ENCODE peak calls at places on chromosomes 7 and 10, in five cellular contexts. One of them, this sample, is unnamed. For H3K4me1, the result is how much of the 10 kb centered on the place peaks cover.

GRCh38 chr7:99143853-99144672 is at the start of gene SMURF1:
- DNase-seq in hepatocyte: peak
- DNase-seq in cardiac muscle cell: peak
- DNase-seq in K562: peak
- DNase-seq in OCI-LY7: peak
- DNase-seq in this sample: peak

GRCh38 chr7:151719031-151719894 is 157.7 kb downstream of the PRKAG2 start:
- DNase-seq in hepatocyte: no peak
- DNase-seq in cardiac muscle cell: no peak
- DNase-seq in K562: no peak
- DNase-seq in OCI-LY7: no peak
- DNase-seq in this sample: no peak

GRCh38 chr10:121266370-121266769 is 331.9 kb downstream of the FGFR2 start:
- DNase-seq in hepatocyte: no peak
- DNase-seq in cardiac muscle cell: no peak
- DNase-seq in K562: no peak
- DNase-seq in OCI-LY7: no peak
- DNase-seq in this sample: no peak

GRCh38 chr7:74056096-74056915 is 27.3 kb upstream of the LIMK1 start:
- DNase-seq in hepatocyte: no peak
- DNase-seq in cardiac muscle cell: no peak
- DNase-seq in K562: no peak
- DNase-seq in OCI-LY7: no peak
- DNase-seq in this sample: no peak

GRCh38 chr7:47893238-47893637 is 55.0 kb downstream of the PKD1L1 start:
- DNase-seq in hepatocyte: no peak
- DNase-seq in cardiac muscle cell: no peak
- DNase-seq in K562: peak
- DNase-seq in OCI-LY7: peak
- DNase-seq in this sample: no peak

GRCh38 chr7:2231992-2232765 is 566 bp downstream of the MAD1L1 start:
- DNase-seq in hepatocyte: peak
- DNase-seq in cardiac muscle cell: no peak
- DNase-seq in K562: peak
- DNase-seq in OCI-LY7: peak
- DNase-seq in this sample: peak

GRCh38 chr7:73668103-73668937 is 689 bp downstream of the VPS37D start:
- DNase-seq in hepatocyte: peak
- DNase-seq in cardiac muscle cell: peak
- DNase-seq in K562: no peak
- DNase-seq in OCI-LY7: peak
- DNase-seq in this sample: no peak

GRCh38 chr10:124561206-124561605 is 99.6 kb downstream of the LHPP start:
- DNase-seq in hepatocyte: no peak
- DNase-seq in cardiac muscle cell: no peak
- DNase-seq in K562: no peak
- DNase-seq in OCI-LY7: no peak
- DNase-seq in this sample: no peak

GRCh38 chr10:128115356-128115755 is 10.9 kb downstream of the MKI67 start:
- DNase-seq in hepatocyte: no peak
- DNase-seq in cardiac muscle cell: no peak
- DNase-seq in K562: no peak
- DNase-seq in OCI-LY7: no peak
- DNase-seq in this sample: no peak

GRCh38 chr10:110373059-110373458 is 68.3 kb upstream of the SMNDC1 start:
- DNase-seq in hepatocyte: no peak
- DNase-seq in cardiac muscle cell: no peak
- DNase-seq in K562: no peak
- DNase-seq in OCI-LY7: no peak
- DNase-seq in this sample: no peak

GRCh38 chr7:47638679-47639306 is 56.9 kb upstream of the TNS3 start:
- DNase-seq in hepatocyte: peak
- DNase-seq in cardiac muscle cell: peak
- DNase-seq in K562: no peak
- DNase-seq in OCI-LY7: no peak
- DNase-seq in this sample: no peak

GRCh38 chr10:9311702-9312499 is 1257.4 kb downstream of the GATA3 start:
- DNase-seq in hepatocyte: no peak
- DNase-seq in cardiac muscle cell: no peak
- DNase-seq in K562: no peak
- DNase-seq in OCI-LY7: no peak
- DNase-seq in this sample: no peak

DNA sequence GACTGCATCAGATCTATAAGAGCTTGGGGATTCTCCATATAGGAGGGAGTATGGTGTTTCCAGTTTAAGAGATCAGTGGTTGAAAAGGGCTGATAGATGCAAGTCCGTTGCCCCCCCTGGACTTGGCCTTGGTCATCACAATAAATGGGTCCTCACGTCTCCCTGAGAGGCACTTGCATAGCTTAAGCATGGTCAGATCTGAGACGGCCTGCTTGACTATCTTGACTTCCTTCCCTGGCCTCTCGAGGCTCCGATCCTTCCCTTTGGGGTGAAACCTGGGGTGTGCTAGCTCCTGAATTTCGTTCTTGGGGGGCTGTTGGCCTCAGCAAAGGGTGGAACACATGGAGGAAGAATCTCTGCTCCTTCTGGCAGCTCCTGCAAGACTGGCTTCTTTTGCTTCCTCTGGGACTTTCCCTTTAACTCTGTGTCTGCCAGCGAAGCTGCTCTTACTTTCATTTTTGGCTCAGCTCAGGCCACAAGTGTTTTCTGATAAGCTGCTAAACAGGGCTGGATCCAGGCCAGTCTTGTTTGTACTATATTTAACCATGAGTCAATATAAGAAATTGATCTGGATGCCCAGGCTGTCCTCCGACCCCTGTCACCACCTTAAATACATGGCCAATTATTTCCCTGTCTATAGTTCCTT is 11.2 kb upstream of the ZNF485 start:
- DNase-seq in hepatocyte: peak
- DNase-seq in cardiac muscle cell: peak
- DNase-seq in K562: no peak
- DNase-seq in OCI-LY7: peak
- DNase-seq in this sample: no peak
- H3K4me3 ChIP-seq in hepatocyte: no peak
- H3K4me3 ChIP-seq in cardiac muscle cell: no peak
- H3K4me3 ChIP-seq in K562: peak
- H3K4me3 ChIP-seq in OCI-LY7: peak
- H3K4me3 ChIP-seq in this sample: no peak

GRCh38 chr7:133662276-133662675 is 409.4 kb downstream of the EXOC4 start:
- DNase-seq in hepatocyte: no peak
- DNase-seq in cardiac muscle cell: no peak
- DNase-seq in K562: no peak
- DNase-seq in OCI-LY7: no peak
- DNase-seq in this sample: no peak
- H3K4me1 ChIP-seq in hepatocyte: under half
- H3K4me1 ChIP-seq in cardiac muscle cell: under half
- H3K4me1 ChIP-seq in K562: under half
- H3K4me1 ChIP-seq in OCI-LY7: under half
- H3K4me1 ChIP-seq in this sample: under half

GRCh38 chr10:11822809-11823121 is 391 bp upstream of the PROSER2 start:
- DNase-seq in hepatocyte: no peak
- DNase-seq in cardiac muscle cell: no peak
- DNase-seq in K562: no peak
- DNase-seq in OCI-LY7: no peak
- DNase-seq in this sample: no peak
- TF ChIP-seq CTCF in hepatocyte: no peak
- TF ChIP-seq CTCF in cardiac muscle cell: no peak
- TF ChIP-seq CTCF in K562: no peak
- TF ChIP-seq CTCF in OCI-LY7: no peak
- TF ChIP-seq CTCF in this sample: no peak

DNA sequence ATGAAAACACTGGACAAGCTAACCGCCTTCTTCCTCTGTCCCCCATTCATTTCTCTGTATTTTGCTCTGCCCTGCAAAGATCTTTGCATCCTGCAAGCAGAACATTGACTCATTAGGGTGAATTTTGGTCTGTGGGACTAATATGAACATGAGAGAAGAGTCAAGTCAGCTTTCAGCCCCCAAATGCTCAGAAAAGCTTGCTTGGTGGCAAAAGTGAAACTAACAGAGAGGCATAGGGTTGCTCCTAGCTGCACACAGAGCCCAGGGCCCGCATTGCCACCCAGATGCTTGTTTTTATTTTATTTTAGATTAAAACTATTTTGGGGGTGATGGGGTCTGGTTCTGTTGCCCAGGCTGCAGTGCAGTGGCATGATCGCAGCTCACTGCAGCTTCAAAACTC is 88.6 kb upstream of the LYZL1 start:
- DNase-seq in hepatocyte: no peak
- DNase-seq in cardiac muscle cell: peak
- DNase-seq in K562: no peak
- DNase-seq in OCI-LY7: no peak
- DNase-seq in this sample: no peak
- H3K4me3 ChIP-seq in hepatocyte: no peak
- H3K4me3 ChIP-seq in cardiac muscle cell: no peak
- H3K4me3 ChIP-seq in K562: no peak
- H3K4me3 ChIP-seq in OCI-LY7: no peak
- H3K4me3 ChIP-seq in this sample: no peak

GRCh38 chr7:30894009-30894408 is 17.6 kb upstream of the AQP1 start:
- DNase-seq in hepatocyte: no peak
- DNase-seq in cardiac muscle cell: no peak
- DNase-seq in K562: no peak
- DNase-seq in OCI-LY7: no peak
- DNase-seq in this sample: no peak
- H3K4me1 ChIP-seq in hepatocyte: under half
- H3K4me1 ChIP-seq in cardiac muscle cell: under half
- H3K4me1 ChIP-seq in K562: under half
- H3K4me1 ChIP-seq in OCI-LY7: under half
- H3K4me1 ChIP-seq in this sample: under half

DNA sequence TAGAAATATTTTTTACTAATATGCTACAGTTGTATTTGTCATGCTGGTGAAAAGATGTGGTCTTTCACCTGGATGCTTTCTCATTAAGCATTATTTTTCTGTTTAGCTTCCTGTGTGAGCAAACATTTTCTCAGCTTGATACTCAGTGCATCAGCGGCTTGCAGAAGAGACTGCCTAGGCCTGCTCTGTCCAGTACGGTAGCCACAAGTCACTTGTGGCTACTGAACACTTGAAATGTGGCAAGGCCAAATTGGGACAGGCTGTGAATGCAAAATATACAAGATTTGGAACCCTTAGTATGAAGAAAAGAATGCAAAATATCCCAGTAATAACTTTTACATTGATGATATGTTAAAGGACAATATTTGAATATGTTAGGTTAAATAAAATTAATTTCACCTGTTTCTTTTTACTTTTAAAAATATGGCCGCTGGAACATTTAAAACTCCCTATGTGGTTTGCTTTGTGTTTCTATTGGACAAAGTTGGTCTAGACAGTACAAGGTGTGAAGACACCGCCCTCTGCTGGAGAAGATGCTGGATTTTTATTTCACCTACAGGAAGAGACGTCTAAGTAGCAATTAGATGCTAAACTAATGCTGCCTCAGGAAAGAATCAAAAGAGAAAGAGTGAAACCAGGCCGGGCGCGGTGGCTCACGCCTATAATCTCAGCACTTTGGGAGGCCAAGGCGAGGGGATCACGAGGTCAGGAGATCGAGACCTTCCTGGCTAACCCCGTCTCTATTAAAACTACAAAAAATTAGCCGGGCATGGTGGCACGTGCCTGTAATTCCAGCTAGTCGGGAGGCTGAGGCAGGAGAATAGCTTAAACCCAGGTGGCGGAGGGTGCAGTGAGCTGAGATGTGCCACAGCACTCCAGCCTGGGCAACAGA is 5.3 kb downstream of the SRGN start:
- DNase-seq in hepatocyte: peak
- DNase-seq in cardiac muscle cell: peak
- DNase-seq in K562: peak
- DNase-seq in OCI-LY7: peak
- DNase-seq in this sample: peak
- TF ChIP-seq CTCF in hepatocyte: peak
- TF ChIP-seq CTCF in cardiac muscle cell: peak
- TF ChIP-seq CTCF in K562: peak
- TF ChIP-seq CTCF in OCI-LY7: peak
- TF ChIP-seq CTCF in this sample: peak

GRCh38 chr7:38385682-38386081 is 112.2 kb upstream of the TARP start:
- DNase-seq in hepatocyte: no peak
- DNase-seq in cardiac muscle cell: no peak
- DNase-seq in K562: no peak
- DNase-seq in OCI-LY7: no peak
- DNase-seq in this sample: no peak
- H3K4me3 ChIP-seq in hepatocyte: no peak
- H3K4me3 ChIP-seq in cardiac muscle cell: no peak
- H3K4me3 ChIP-seq in K562: no peak
- H3K4me3 ChIP-seq in OCI-LY7: no peak
- H3K4me3 ChIP-seq in this sample: no peak

GRCh38 chr10:60123668-60124067 is 217.3 kb upstream of the CCDC6 start:
- DNase-seq in hepatocyte: no peak
- DNase-seq in cardiac muscle cell: no peak
- DNase-seq in K562: no peak
- DNase-seq in OCI-LY7: no peak
- DNase-seq in this sample: no peak
- H3K4me1 ChIP-seq in hepatocyte: under half
- H3K4me1 ChIP-seq in cardiac muscle cell: under half
- H3K4me1 ChIP-seq in K562: under half
- H3K4me1 ChIP-seq in OCI-LY7: under half
- H3K4me1 ChIP-seq in this sample: under half